ENCODE peak calls at places on chromosomes 2 and 18, in six cellular contexts. V is breast epithelium, C is psoas muscle, L is progenitor cell of endocrine pancreas, W is GM12865, R is astrocyte of the spinal cord. K is an unnamed sample.

GRCh38 chr2:108536133-108536780 is 2.0 kb downstream of the LIMS1 start:
- DNase-seq in C (no peak), W (no peak), L (no peak), R (peak; percentile 28), V (no peak), K (no peak)

GRCh38 chr2:72934683-72935610 is 17.6 kb downstream of the EMX1 start:
- DNase-seq in L (no peak), R (no peak), W (peak; percentile 65), V (no peak), C (peak; percentile 7), K (no peak)

GRCh38 chr2:38836801-38837200 is 38.9 kb downstream of the DHX57 start:
- DNase-seq in R (no peak), V (no peak), L (no peak), W (peak; percentile 28), C (no peak), K (no peak)

GRCh38 chr2:136000502-136000901 is 15.1 kb upstream of the DARS1 start:
- DNase-seq in W (peak; percentile 51), L (no peak), V (no peak), R (no peak), C (no peak), K (no peak)

GRCh38 chr2:229688141-229688540 is 26.2 kb downstream of the DNER start:
- DNase-seq in R (no peak), W (no peak), C (no peak), V (no peak), L (no peak), K (no peak)

GRCh38 chr2:156333274-156333950 is 891 bp upstream of the NR4A2 start:
- DNase-seq in L (no peak), C (no peak), R (peak; percentile 50), V (no peak), W (peak; percentile 71), K (no peak)

GRCh38 chr2:96171836-96172235 is 26.6 kb upstream of the DUSP2 start:
- DNase-seq in R (no peak), C (no peak), W (no peak), V (no peak), L (no peak), K (no peak)

GRCh38 chr2:239751719-239752355 is 273.3 kb downstream of the NDUFA10 start:
- DNase-seq in V (no peak), L (no peak), C (no peak), R (no peak), W (no peak), K (no peak)

GRCh38 chr2:37782721-37783438 is 111.4 kb upstream of the CDC42EP3 start:
- DNase-seq in W (no peak), V (no peak), C (no peak), R (no peak), L (no peak), K (no peak)

GRCh38 chr2:204665244-204665643 is 120.0 kb downstream of the PARD3B start:
- DNase-seq in R (peak; percentile 75), W (no peak), L (no peak), C (no peak), V (no peak), K (no peak)

GRCh38 chr2:46142546-46143329 is 154.5 kb upstream of the EPAS1 start:
- DNase-seq in R (no peak), V (no peak), C (no peak), L (no peak), W (no peak), K (no peak)

GRCh38 chr2:233418052-233418760 is 63.9 kb downstream of the DGKD start:
- DNase-seq in R (no peak), C (no peak), V (no peak), W (peak; percentile 38), L (no peak), K (no peak)

GRCh38 chr2:148667114-148667513 is 22.6 kb downstream of the EPC2 start:
- DNase-seq in C (no peak), L (no peak), V (no peak), R (no peak), W (no peak), K (no peak)

GRCh38 chr2:54708584-54709340 is 14.7 kb upstream of the EML6 start:
- DNase-seq in V (peak; percentile 57), R (no peak), C (peak; percentile 23), L (peak; percentile 23), W (no peak), K (no peak)

GRCh38 chr2:229104863-229105468 is 166.1 kb downstream of the PID1 start:
- DNase-seq in C (no peak), L (no peak), W (no peak), R (no peak), V (no peak), K (no peak)

GRCh38 chr18:73785276-73785675 is 362.4 kb downstream of the FBXO15 start:
- DNase-seq in R (no peak), C (no peak), W (no peak), V (no peak), L (no peak), K (peak; percentile 68)

GRCh38 chr18:72652990-72653593 is 109.0 kb upstream of the CBLN2 start:
- DNase-seq in W (peak; percentile 71), R (peak; percentile 23), V (no peak), L (peak; percentile 46), C (no peak), K (no peak)

GRCh38 chr2:144404621-144405312 is 115.2 kb downstream of the ZEB2 start:
- DNase-seq in L (no peak), R (no peak), V (no peak), W (no peak), C (peak; percentile 13), K (no peak)

GRCh38 chr2:24831736-24832421 is 38.7 kb downstream of the CENPO start:
- DNase-seq in W (no peak), V (no peak), C (no peak), R (no peak), L (no peak), K (no peak)

GRCh38 chr2:113060396-113060795 is 1.4 kb downstream of the IL36RN start:
- DNase-seq in R (no peak), L (no peak), W (no peak), V (no peak), C (no peak), K (no peak)

GRCh38 chr2:18930977-18931376 is 341.6 kb upstream of the NT5C1B start:
- DNase-seq in V (no peak), W (no peak), L (no peak), R (peak; percentile 45), C (no peak), K (no peak)

GRCh38 chr18:23992119-23992940 is 22.2 kb upstream of the TTC39C start:
- DNase-seq in W (peak; percentile 61), V (peak; percentile 79), C (no peak), R (peak; percentile 56), L (no peak), K (no peak)

GRCh38 chr2:71417300-71418202 is 35.8 kb upstream of the DYSF start:
- DNase-seq in W (peak; percentile 15), L (no peak), C (no peak), V (no peak), R (peak; percentile 8), K (no peak)

GRCh38 chr2:227703280-227703732 is 14.5 kb downstream of the SLC19A3 start:
- DNase-seq in R (no peak), L (no peak), C (no peak), V (no peak), W (no peak), K (peak; percentile 14)

GRCh38 chr2:135219226-135219625 is 167.1 kb downstream of the RAB3GAP1 start:
- DNase-seq in R (no peak), L (no peak), C (no peak), V (no peak), W (no peak), K (no peak)

GRCh38 chr2:10591207-10591606 is 98.6 kb downstream of the NOL10 start:
- DNase-seq in L (no peak), W (no peak), R (peak; percentile 74), C (no peak), V (no peak), K (no peak)

GRCh38 chr2:235658371-235659174 is 164.7 kb downstream of the AGAP1 start:
- DNase-seq in W (no peak), L (no peak), V (no peak), C (no peak), R (no peak), K (no peak)

GRCh38 chr2:128466377-128467175 is 147.9 kb upstream of the HS6ST1 start:
- DNase-seq in V (no peak), W (no peak), L (no peak), R (no peak), C (peak; percentile 72), K (no peak)

GRCh38 chr2:128467321-128467901 is 148.7 kb upstream of the HS6ST1 start:
- DNase-seq in C (no peak), R (no peak), L (no peak), W (no peak), V (no peak), K (no peak)

GRCh38 chr2:128465246-128466170 is 146.8 kb upstream of the HS6ST1 start:
- DNase-seq in R (no peak), L (no peak), V (no peak), W (no peak), C (no peak), K (no peak)

GRCh38 chr2:128468186-128468585 is 149.5 kb upstream of the HS6ST1 start:
- DNase-seq in R (no peak), C (no peak), V (no peak), L (no peak), W (no peak), K (no peak)

GRCh38 chr2:128464456-128464855 is 145.8 kb upstream of the HS6ST1 start:
- DNase-seq in W (no peak), L (no peak), R (no peak), C (no peak), V (no peak), K (no peak)
- TF ChIP-seq CTCF in W (no peak), L (no peak), R (no peak), C (no peak), V (no peak), K (no peak)

GRCh38 chr2:68464651-68465050 is 2.4 kb downstream of the FBXO48 start:
- DNase-seq in V (no peak), C (no peak), L (no peak), R (no peak), W (no peak), K (no peak)

GRCh38 chr2:68465081-68465916 is 1.8 kb downstream of the FBXO48 start:
- DNase-seq in V (no peak), C (no peak), L (no peak), W (peak; percentile 37), R (no peak), K (no peak)

GRCh38 chr2:68466778-68467076 is 367 bp downstream of the FBXO48 start:
- DNase-seq in V (no peak), R (no peak), C (no peak), W (no peak), L (no peak), K (no peak)

GRCh38 chr2:68467077-68467960 is at the start of the genes APLF and FBXO48:
- DNase-seq in L (peak; percentile 91), W (peak; percentile 99), C (peak; percentile 96), R (peak; percentile 100), V (peak; percentile 95), K (peak; percentile 97)

GRCh38 chr2:68466361-68466777 is 725 bp downstream of the FBXO48 start:
- DNase-seq in W (peak; percentile 36), C (no peak), R (peak; percentile 84), V (no peak), L (no peak), K (no peak)
- TF ChIP-seq CTCF in W (no peak), C (peak; percentile 6), R (peak; percentile 24), V (no peak), L (no peak), K (peak; percentile 19)

GRCh38 chr18:48410095-48410920 is 1.1 kb upstream of the ZBTB7C start:
- DNase-seq in V (peak; percentile 92), L (peak; percentile 89), C (peak; percentile 94), R (peak; percentile 81), W (peak; percentile 76), K (peak; percentile 37)
- TF ChIP-seq CTCF in V (no peak), L (peak; percentile 35), C (no peak), R (no peak), W (no peak), K (no peak)

GRCh38 chr18:9366126-9366714 is 31.6 kb downstream of the TWSG1 start:
- DNase-seq in R (peak; percentile 52), V (peak; percentile 56), L (peak; percentile 12), C (no peak), W (no peak), K (no peak)
- TF ChIP-seq CTCF in R (peak; percentile 44), V (peak; percentile 8), L (peak; percentile 48), C (peak; percentile 18), W (no peak), K (peak; percentile 39)

K was measured in AG09319.